ENCODE peak calls at places on chromosomes 12 and 14, in ten cellular contexts. Q, P, X, E, U, H, V, K, J and Z are unnamed samples.

GRCh38 chr12:98635657-98636323 is 8.8 kb downstream of the IKBIP start:
- DNase-seq in Q (peak; percentile 89), P (peak; percentile 52), X (no peak), E (no peak), U (no peak), H (peak; percentile 37), V (no peak), K (no peak), J (peak; percentile 81), Z (no peak)

GRCh38 chr12:114319422-114319821 is 86.5 kb downstream of the TBX5 start:
- DNase-seq in Q (no peak), P (no peak), X (no peak), E (no peak), U (no peak), H (no peak), V (no peak), K (peak; percentile 13), J (no peak), Z (no peak)

GRCh38 chr14:65168840-65169239 is 66.5 kb upstream of the MAX start:
- DNase-seq in Q (peak; percentile 54), P (peak; percentile 37), X (no peak), E (no peak), U (no peak), H (no peak), V (no peak), K (no peak), J (no peak), Z (no peak)

GRCh38 chr12:1634590-1635191 is 5.7 kb downstream of the WNT5B start:
- DNase-seq in Q (peak; percentile 73), P (peak; percentile 56), X (peak; percentile 71), E (peak; percentile 92), U (peak; percentile 41), H (peak; percentile 40), V (peak; percentile 71), K (peak; percentile 82), J (peak; percentile 50), Z (peak; percentile 91)

GRCh38 chr12:130438711-130439110 is 101.0 kb downstream of the PIWIL1 start:
- DNase-seq in Q (no peak), P (no peak), X (no peak), E (no peak), U (no peak), H (no peak), V (no peak), K (no peak), J (no peak), Z (no peak)

GRCh38 chr12:4353785-4354208 is 25.7 kb downstream of the FGF23 start:
- DNase-seq in Q (peak; percentile 20), P (no peak), X (no peak), E (no peak), U (peak; percentile 36), H (no peak), V (peak; percentile 36), K (no peak), J (no peak), Z (no peak)

GRCh38 chr14:68401320-68401719 is 391.5 kb downstream of the ZFP36L1 start:
- DNase-seq in Q (peak; percentile 92), P (no peak), X (no peak), E (no peak), U (no peak), H (no peak), V (no peak), K (no peak), J (peak; percentile 53), Z (no peak)

GRCh38 chr14:49896956-49897355 is 4.1 kb downstream of the ARF6 start:
- DNase-seq in Q (no peak), P (no peak), X (no peak), E (no peak), U (no peak), H (no peak), V (no peak), K (no peak), J (no peak), Z (no peak)

GRCh38 chr12:89213747-89214146 is 138.6 kb downstream of the DUSP6 start:
- DNase-seq in Q (no peak), P (no peak), X (no peak), E (no peak), U (no peak), H (no peak), V (no peak), K (no peak), J (no peak), Z (no peak)

GRCh38 chr12:93888964-93889363 is 211.8 kb downstream of the CRADD start:
- DNase-seq in Q (no peak), P (no peak), X (no peak), E (no peak), U (no peak), H (no peak), V (no peak), K (no peak), J (no peak), Z (no peak)

GRCh38 chr14:104869669-104870367 is 4.8 kb downstream of the CEP170B start:
- DNase-seq in Q (no peak), P (no peak), X (no peak), E (no peak), U (no peak), H (no peak), V (no peak), K (no peak), J (no peak), Z (no peak)

GRCh38 chr14:104871656-104872468 is 6.8 kb downstream of the CEP170B start:
- DNase-seq in Q (no peak), P (no peak), X (no peak), E (no peak), U (no peak), H (no peak), V (no peak), K (no peak), J (no peak), Z (peak; percentile 54)

GRCh38 chr14:104872469-104873341 is 7.6 kb downstream of the CEP170B start:
- DNase-seq in Q (peak; percentile 56), P (no peak), X (no peak), E (no peak), U (no peak), H (no peak), V (peak; percentile 69), K (peak; percentile 58), J (no peak), Z (peak; percentile 48)

GRCh38 chr14:104870368-104871144 is 5.5 kb downstream of the CEP170B start:
- DNase-seq in Q (no peak), P (no peak), X (no peak), E (no peak), U (peak; percentile 19), H (no peak), V (peak; percentile 56), K (peak; percentile 26), J (no peak), Z (peak; percentile 78)

GRCh38 chr14:104871145-104871655 is 6.1 kb downstream of the CEP170B start:
- DNase-seq in Q (no peak), P (no peak), X (no peak), E (no peak), U (no peak), H (no peak), V (no peak), K (no peak), J (no peak), Z (peak; percentile 42)
- H3K4me3 ChIP-seq in Q (no peak overlapping the region), P (no peak overlapping the region), X (no peak overlapping the region), E (no peak overlapping the region), U (no peak overlapping the region), H (no peak overlapping the region), V (no peak overlapping the region), K (no peak overlapping the region), J (no peak overlapping the region), Z (no peak overlapping the region)

DNA sequence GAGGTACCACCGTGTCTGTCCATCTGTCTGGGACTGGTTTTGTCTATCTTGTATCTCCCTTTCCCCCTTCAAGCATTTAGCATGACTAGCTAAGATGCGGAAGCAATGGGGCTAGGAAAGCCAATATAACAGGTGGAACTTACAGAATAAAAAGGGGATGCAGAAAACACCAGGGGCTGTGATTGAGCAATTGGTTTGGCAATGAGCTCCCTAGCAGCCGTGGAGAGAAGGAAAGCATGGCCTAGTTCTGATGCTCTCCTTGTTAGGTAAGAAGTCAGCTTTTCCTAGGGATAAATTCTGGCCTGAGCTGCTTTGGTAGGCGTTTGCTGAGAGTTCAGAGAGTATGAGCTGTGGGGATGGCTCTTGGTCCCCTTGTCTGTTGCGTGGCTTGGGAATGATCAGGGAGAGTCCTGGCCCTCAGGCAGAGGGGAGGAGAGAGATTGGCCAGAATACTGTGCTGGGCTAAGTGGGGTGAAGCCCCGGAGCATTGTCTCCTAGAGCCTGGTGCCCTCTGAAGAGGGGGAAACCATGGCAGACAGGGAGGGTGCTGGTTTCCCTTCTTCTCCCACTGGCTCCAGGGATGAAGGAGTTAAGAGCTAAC is 7.1 kb downstream of the SETD1B start:
- DNase-seq in Q (no peak), P (no peak), X (no peak), E (no peak), U (no peak), H (no peak), V (no peak), K (no peak), J (no peak), Z (no peak)
- H3K4me3 ChIP-seq in Q (peak overlapping the region; percentile 70), P (peak overlapping the region; percentile 37), X (no peak overlapping the region), E (no peak overlapping the region), U (peak overlapping the region; percentile 74), H (peak overlapping the region; percentile 56), V (peak overlapping the region; percentile 60), K (peak overlapping the region; percentile 78), J (peak overlapping the region; percentile 65), Z (peak overlapping the region; percentile 77)

GRCh38 chr14:77153802-77154201 is 12.2 kb upstream of the ZDHHC22 start:
- DNase-seq in Q (no peak), P (no peak), X (no peak), E (no peak), U (no peak), H (no peak), V (no peak), K (no peak), J (no peak), Z (no peak)
- H3K4me3 ChIP-seq in Q (no peak overlapping the region), P (no peak overlapping the region), X (no peak overlapping the region), E (no peak overlapping the region), U (no peak overlapping the region), H (no peak overlapping the region), V (no peak overlapping the region), K (no peak overlapping the region), J (no peak overlapping the region), Z (no peak overlapping the region)

GRCh38 chr12:65961731-65962130 is 137.4 kb downstream of the HMGA2 start:
- DNase-seq in Q (no peak), P (no peak), X (no peak), E (no peak), U (no peak), H (no peak), V (no peak), K (no peak), J (no peak), Z (no peak)

GRCh38 chr12:65960820-65961691 is 136.8 kb downstream of the HMGA2 start:
- DNase-seq in Q (peak; percentile 57), P (no peak), X (no peak), E (no peak), U (no peak), H (no peak), V (no peak), K (no peak), J (no peak), Z (no peak)

GRCh38 chr12:65958456-65958855 is 134.2 kb downstream of the HMGA2 start:
- DNase-seq in Q (peak; percentile 92), P (no peak), X (no peak), E (no peak), U (no peak), H (no peak), V (no peak), K (no peak), J (peak; percentile 93), Z (no peak)

GRCh38 chr12:65956056-65956738 is 131.9 kb downstream of the HMGA2 start:
- DNase-seq in Q (peak; percentile 66), P (no peak), X (no peak), E (no peak), U (no peak), H (no peak), V (no peak), K (no peak), J (no peak), Z (no peak)

GRCh38 chr12:65959452-65959851 is 135.2 kb downstream of the HMGA2 start:
- DNase-seq in Q (no peak), P (no peak), X (no peak), E (no peak), U (no peak), H (no peak), V (no peak), K (no peak), J (no peak), Z (no peak)
- H3K4me3 ChIP-seq in Q (no peak overlapping the region), P (no peak overlapping the region), X (no peak overlapping the region), E (no peak overlapping the region), U (no peak overlapping the region), H (no peak overlapping the region), V (no peak overlapping the region), K (no peak overlapping the region), J (no peak overlapping the region), Z (no peak overlapping the region)